ENCODE peak calls at places on chromosome 18, in nine cellular contexts. I is OCI-LY7; L is lower lobe of right lung; K is pancreas; B is CD8-positive, alpha-beta T cell; N is Peyer's patch; X is endothelial cell of umbilical vein; U is sigmoid colon; Y is esophagus squamous epithelium. W is an unnamed sample.

GRCh38 chr18:67672142-67672541 is 155.6 kb upstream of the DSEL start:
- DNase-seq in N (no peak), Y (no peak), L (no peak), U (no peak), I (no peak), B (no peak), X (no peak), K (no peak), W (no peak)

GRCh38 chr18:10164241-10165160 is 250.7 kb downstream of the VAPA start:
- DNase-seq in Y (no peak), K (no peak), I (no peak), U (no peak), X (peak; percentile 63), N (no peak), B (no peak), L (no peak), W (no peak)

GRCh38 chr18:10270160-10270571 is 184.3 kb upstream of the APCDD1 start:
- DNase-seq in L (no peak), K (no peak), N (no peak), I (no peak), X (peak; percentile 99), B (no peak), Y (no peak), U (no peak), W (no peak)

GRCh38 chr18:23291456-23292205 is 156.3 kb downstream of the CABLES1 start:
- DNase-seq in X (no peak), B (no peak), N (no peak), U (no peak), Y (no peak), K (no peak), I (peak; percentile 58), L (no peak), W (no peak)

GRCh38 chr18:35322486-35323258 is 21.5 kb downstream of the ZNF24 start:
- DNase-seq in Y (no peak), I (no peak), U (no peak), N (no peak), K (no peak), B (no peak), L (no peak), X (peak; percentile 29), W (no peak)

GRCh38 chr18:23257686-23258565 is 122.6 kb downstream of the CABLES1 start:
- DNase-seq in L (peak; percentile 60), B (no peak), N (no peak), I (no peak), X (peak; percentile 33), K (no peak), U (no peak), Y (no peak), W (no peak)

GRCh38 chr18:292271-292670 is 24.4 kb upstream of the THOC1 start:
- DNase-seq in X (peak; percentile 29), K (no peak), I (no peak), U (no peak), N (no peak), L (no peak), B (no peak), Y (no peak), W (no peak)

GRCh38 chr18:32714571-32715148 is 58.2 kb downstream of the KLHL14 start:
- DNase-seq in L (no peak), I (peak; percentile 75), N (no peak), B (no peak), Y (no peak), K (no peak), U (no peak), X (peak; percentile 81), W (no peak)

GRCh38 chr18:53380063-53380639 is 844.3 kb downstream of the MBD2 start:
- DNase-seq in I (peak; percentile 15), L (no peak), Y (no peak), K (no peak), B (no peak), N (no peak), X (peak; percentile 9), U (no peak), W (no peak)

GRCh38 chr18:13179566-13180113 is 38.9 kb upstream of the LDLRAD4 start:
- DNase-seq in U (no peak), B (no peak), I (no peak), K (no peak), N (peak; percentile 71), L (no peak), X (no peak), Y (no peak), W (no peak)

GRCh38 chr18:9653390-9653789 is 39.0 kb upstream of the PPP4R1 start:
- DNase-seq in L (no peak), U (peak; percentile 73), I (no peak), N (no peak), B (no peak), X (peak; percentile 70), Y (no peak), K (peak; percentile 85), W (peak; percentile 89)

GRCh38 chr18:5993938-5994337 is 98.6 kb upstream of the TMEM200C start:
- DNase-seq in B (no peak), I (no peak), L (no peak), Y (no peak), N (no peak), X (no peak), K (no peak), U (no peak), W (no peak)

GRCh38 chr18:30492552-30493129 is 549.9 kb downstream of the DSC3 start:
- DNase-seq in K (no peak), X (no peak), U (no peak), B (no peak), N (no peak), Y (no peak), L (no peak), I (no peak), W (no peak)

GRCh38 chr18:50126466-50126865 is 68.5 kb downstream of the MYO5B start:
- DNase-seq in K (no peak), U (no peak), Y (no peak), L (no peak), I (no peak), X (no peak), B (no peak), N (no peak), W (no peak)

GRCh38 chr18:44286049-44286448 is 394.6 kb upstream of the SETBP1 start:
- DNase-seq in I (no peak), N (no peak), K (no peak), Y (no peak), L (no peak), U (no peak), X (peak; percentile 67), B (no peak), W (no peak)

GRCh38 chr18:70380915-70381896 is 92.4 kb downstream of the SOCS6 start:
- DNase-seq in U (no peak), B (no peak), I (no peak), Y (no peak), N (peak; percentile 75), L (no peak), X (no peak), K (no peak), W (no peak)

GRCh38 chr18:21803495-21803894 is 62.9 kb downstream of the MIB1 start:
- DNase-seq in K (no peak), Y (no peak), L (no peak), I (no peak), X (no peak), B (no peak), N (no peak), U (no peak), W (no peak)

GRCh38 chr18:21809725-21810124 is 69.1 kb downstream of the MIB1 start:
- DNase-seq in I (no peak), X (no peak), U (no peak), K (no peak), N (no peak), L (no peak), Y (no peak), B (no peak), W (no peak)

GRCh38 chr18:21808185-21808584 is 67.6 kb downstream of the MIB1 start:
- DNase-seq in K (no peak), L (no peak), U (no peak), N (no peak), B (no peak), Y (no peak), X (no peak), I (no peak), W (no peak)

GRCh38 chr18:21805771-21806366 is 65.3 kb downstream of the MIB1 start:
- DNase-seq in Y (no peak), I (no peak), K (no peak), B (no peak), L (no peak), U (no peak), N (no peak), X (no peak), W (no peak)
- TF ChIP-seq CTCF in Y (no peak), I (no peak), K (no peak), B (no peak), L (no peak), U (no peak), N (no peak), X (no peak), W (no peak)

DNA sequence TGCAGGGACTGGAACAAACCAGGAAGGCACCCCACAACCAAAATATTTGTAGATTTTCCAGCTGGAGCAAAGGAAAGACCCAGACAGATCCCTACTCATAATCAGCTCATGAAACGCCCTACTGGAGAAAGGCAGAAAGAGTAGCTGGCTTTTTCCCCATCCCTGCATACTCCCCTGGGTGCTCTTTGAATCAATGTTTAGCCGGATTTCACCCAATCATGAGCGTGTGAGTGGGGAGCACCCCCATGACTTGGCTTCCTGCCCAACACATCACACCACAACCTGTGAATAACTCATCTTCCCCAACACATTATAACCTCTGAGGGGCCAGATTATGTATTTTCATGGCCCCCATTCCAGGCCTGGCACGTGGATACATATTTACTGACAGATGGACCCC is 35.1 kb upstream of the SLC14A1 start:
- DNase-seq in B (peak; percentile 77), X (no peak), U (no peak), K (no peak), N (no peak), L (no peak), I (no peak), Y (no peak), W (peak; percentile 24)
- H3K4me3 ChIP-seq in B (no peak overlapping the region), X (no peak overlapping the region), U (no peak overlapping the region), K (no peak overlapping the region), N (no peak overlapping the region), L (no peak overlapping the region), I (no peak overlapping the region), Y (no peak overlapping the region), W (no peak overlapping the region)

GRCh38 chr18:59210311-59210710 is 9.6 kb upstream of the GRP start:
- DNase-seq in X (no peak), L (no peak), I (no peak), U (no peak), N (no peak), B (no peak), Y (no peak), K (no peak), W (no peak)

GRCh38 chr18:59211629-59212028 is 8.3 kb upstream of the GRP start:
- DNase-seq in I (no peak), X (no peak), L (no peak), Y (no peak), B (no peak), U (no peak), K (no peak), N (no peak), W (no peak)

GRCh38 chr18:59207506-59207905 is 12.5 kb upstream of the GRP start:
- DNase-seq in X (no peak), U (no peak), L (no peak), I (no peak), Y (no peak), N (no peak), B (no peak), K (no peak), W (no peak)

GRCh38 chr18:59208602-59209001 is 11.4 kb upstream of the GRP start:
- DNase-seq in I (no peak), K (no peak), B (no peak), L (no peak), Y (no peak), X (no peak), N (no peak), U (no peak), W (no peak)
- H3K27ac ChIP-seq in I (no peak overlapping the region), K (no peak overlapping the region), B (no peak overlapping the region), L (no peak overlapping the region), Y (no peak overlapping the region), X (no peak overlapping the region), N (no peak overlapping the region), U (no peak overlapping the region), W (no peak overlapping the region)

GRCh38 chr18:1499265-1499664 is 594.6 kb downstream of the ADCYAP1 start:
- DNase-seq in B (no peak), Y (no peak), U (no peak), K (no peak), N (no peak), L (no peak), I (no peak), X (no peak), W (no peak)
- TF ChIP-seq CTCF in B (no peak), Y (no peak), U (no peak), K (no peak), N (no peak), L (no peak), I (peak; percentile 43), X (no peak), W (no peak)

W was measured in coronary artery.